ENCODE peak calls at places on chromosomes 1 and 21, in nine cellular contexts. J is stimulated activated CD4-positive, alpha-beta T cell treated with anti-CD3 and anti-CD28 coated beads, Interleukin-4, amount 100 ng/mL, for 24 hours; Y is left cardiac atrium; F is activated CD8-positive, alpha-beta memory T cell treated with anti-CD3 and anti-CD28 coated beads for 1 hour; U is GM20000; T is posterior cingulate gyrus; O is NCI-H1417; B is fibroblast of lung; E is activated naive CD4-positive, alpha-beta T cell treated with anti-CD3 and anti-CD28 coated beads, Interleukin-2, amount 10 ng/mL, durations not matched to agents 7 days and 5 days. P is an unnamed sample.

GRCh38 chr21:16241500-16241963 is 511.8 kb downstream of the USP25 start:
- DNase-seq in O (peak; percentile 35), T (no peak), B (no peak), F (no peak), E (no peak), J (no peak), Y (no peak), U (no peak), P (no peak)

GRCh38 chr1:97307151-97307550 is 585.6 kb downstream of the PTBP2 start:
- DNase-seq in B (no peak), F (no peak), T (no peak), U (no peak), J (no peak), O (no peak), E (no peak), Y (no peak), P (no peak)

GRCh38 chr21:44994016-44994365 is 54.2 kb downstream of the SLX9 start:
- DNase-seq in F (no peak), E (no peak), J (no peak), T (no peak), O (no peak), B (no peak), Y (no peak), U (no peak), P (no peak)

GRCh38 chr21:41403966-41404365 is 22.1 kb upstream of the MX1 start:
- DNase-seq in O (no peak), Y (no peak), T (no peak), J (no peak), F (no peak), B (no peak), U (no peak), E (no peak), P (no peak)

GRCh38 chr1:203186446-203187305 is at the start of gene CHI3L1:
- DNase-seq in Y (peak; percentile 36), T (no peak), J (no peak), E (no peak), B (no peak), F (no peak), O (no peak), U (no peak), P (no peak)

GRCh38 chr1:155160128-155160527 is 13.0 kb downstream of the KRTCAP2 start:
- DNase-seq in J (no peak), T (no peak), U (no peak), E (no peak), O (no peak), B (no peak), Y (no peak), F (no peak), P (no peak)

GRCh38 chr1:226626577-226626956 is 78.0 kb downstream of the STUM start:
- DNase-seq in O (no peak), Y (peak; percentile 81), B (peak; percentile 75), F (peak; percentile 63), U (peak; percentile 74), J (peak; percentile 86), T (peak; percentile 49), E (peak; percentile 83), P (peak; percentile 81)

GRCh38 chr1:247548092-247548491 is 842 bp upstream of the GCSAML start:
- DNase-seq in E (no peak), F (no peak), T (no peak), U (no peak), O (no peak), Y (no peak), J (no peak), B (no peak), P (peak; percentile 5)

GRCh38 chr1:20124451-20125057 is 5.2 kb upstream of the PLA2G2D start:
- DNase-seq in O (no peak), Y (peak; percentile 60), E (no peak), B (peak; percentile 69), J (no peak), T (no peak), U (no peak), F (no peak), P (no peak)

GRCh38 chr1:60963167-60963909 is 119.0 kb upstream of the NFIA start:
- DNase-seq in F (no peak), E (no peak), O (no peak), J (no peak), Y (no peak), T (no peak), B (no peak), U (no peak), P (no peak)

GRCh38 chr1:228342627-228343210 is 63.9 kb downstream of the TRIM11 start:
- DNase-seq in O (no peak), T (peak; percentile 3), B (no peak), Y (no peak), J (no peak), F (no peak), U (no peak), E (peak; percentile 13), P (no peak)

GRCh38 chr1:115179397-115179835 is 90.1 kb upstream of the TSPAN2 start:
- DNase-seq in T (no peak), F (no peak), E (no peak), O (no peak), B (peak; percentile 85), Y (peak; percentile 57), U (no peak), J (no peak), P (no peak)

GRCh38 chr1:83882906-83883305 is 116.0 kb downstream of the TTLL7 start:
- DNase-seq in U (no peak), O (peak; percentile 25), E (no peak), F (no peak), T (no peak), B (peak; percentile 61), Y (no peak), J (no peak), P (no peak)

GRCh38 chr1:112196008-112196588 is 199.9 kb upstream of the CTTNBP2NL start:
- DNase-seq in O (no peak), E (no peak), F (no peak), B (no peak), T (no peak), J (no peak), U (no peak), Y (peak; percentile 13), P (no peak)

GRCh38 chr1:70727891-70728443 is 316.9 kb downstream of the CTH start:
- DNase-seq in E (no peak), U (no peak), Y (no peak), T (no peak), J (no peak), B (no peak), F (no peak), O (peak; percentile 31), P (no peak)

GRCh38 chr1:58460469-58460868 is 86.1 kb downstream of the OMA1 start:
- DNase-seq in E (no peak), O (no peak), Y (no peak), U (no peak), B (peak; percentile 8), F (no peak), T (no peak), J (no peak), P (peak; percentile 46)

GRCh38 chr1:104787866-104788510 is 1038.3 kb downstream of the AMY1C start:
- DNase-seq in U (no peak), B (no peak), Y (no peak), E (no peak), F (no peak), T (no peak), O (no peak), J (no peak), P (no peak)

GRCh38 chr1:168654198-168654910 is 74.7 kb downstream of the DPT start:
- DNase-seq in B (no peak), J (no peak), F (no peak), U (no peak), Y (no peak), O (no peak), T (no peak), E (no peak), P (no peak)

GRCh38 chr1:182288749-182289604 is 102.6 kb downstream of the GLUL start:
- DNase-seq in J (no peak), Y (no peak), U (no peak), F (no peak), B (no peak), E (no peak), O (no peak), T (no peak), P (no peak)

GRCh38 chr1:228415221-228415620 is 1.4 kb downstream of the TRIM17 start:
- DNase-seq in T (no peak), Y (no peak), J (no peak), F (no peak), B (no peak), U (no peak), O (no peak), E (no peak), P (no peak)

GRCh38 chr1:20478072-20478660 is 7.8 kb downstream of the CAMK2N1 start:
- DNase-seq in Y (no peak), O (no peak), E (no peak), F (no peak), U (no peak), T (no peak), B (no peak), J (no peak), P (no peak)

GRCh38 chr1:62774006-62774405 is 9.9 kb upstream of the ATG4C start:
- DNase-seq in F (no peak), B (no peak), O (no peak), T (no peak), U (no peak), Y (no peak), E (no peak), J (no peak), P (no peak)

GRCh38 chr21:27550258-27550657 is 583.4 kb upstream of the ADAMTS5 start:
- DNase-seq in J (no peak), U (no peak), F (no peak), O (no peak), Y (no peak), T (no peak), E (no peak), B (peak; percentile 71), P (no peak)

GRCh38 chr1:237938553-237938952 is 47.8 kb upstream of the ZP4 start:
- DNase-seq in O (no peak), T (no peak), F (no peak), B (no peak), J (no peak), Y (no peak), E (no peak), U (no peak), P (no peak)

GRCh38 chr1:156970017-156970416 is 49.6 kb downstream of the LRRC71 start:
- DNase-seq in Y (no peak), E (no peak), F (no peak), O (no peak), T (no peak), B (peak; percentile 28), J (no peak), U (no peak), P (no peak)

GRCh38 chr1:12153181-12153785 is 13.5 kb upstream of the TNFRSF1B start:
- DNase-seq in O (no peak), J (no peak), Y (peak; percentile 72), B (peak; percentile 81), F (no peak), E (no peak), T (no peak), U (no peak), P (no peak)

GRCh38 chr1:210900079-210900478 is 233.9 kb downstream of the KCNH1 start:
- DNase-seq in B (no peak), E (no peak), U (no peak), F (no peak), J (no peak), T (no peak), Y (no peak), O (no peak), P (no peak)

GRCh38 chr1:190849346-190849745 is 371.7 kb upstream of the BRINP3 start:
- DNase-seq in U (no peak), Y (no peak), E (no peak), F (no peak), B (no peak), O (no peak), T (no peak), J (no peak), P (no peak)

GRCh38 chr1:19863804-19864203 is 18.4 kb upstream of the OTUD3 start:
- DNase-seq in Y (no peak), O (no peak), T (no peak), U (no peak), F (no peak), E (no peak), B (peak; percentile 78), J (no peak), P (no peak)

GRCh38 chr1:63643926-63644325 is 50.7 kb downstream of the PGM1 start:
- DNase-seq in J (no peak), T (no peak), B (no peak), O (no peak), Y (peak; percentile 26), F (no peak), U (no peak), E (no peak), P (no peak)

GRCh38 chr1:31891280-31891679 is 46.9 kb downstream of the PTP4A2 start:
- DNase-seq in O (no peak), F (no peak), U (peak; percentile 28), J (peak; percentile 48), T (no peak), Y (no peak), E (no peak), B (no peak), P (no peak)